ENCODE peak calls at places on chromosomes 12 and 14, in nine cellular contexts. N is AG08396; R is activated T-helper 1 cell treated with Interleukin-2 at 50 U/mL for 16 hours; H is stimulated activated CD8-positive, alpha-beta memory T cell treated with anti-CD3 and anti-CD28 coated beads, Interleukin-15, amount 100 ng/mL, for 1 hour; A is hippocampal formation; Y is T-helper 1 cell; C is NCI-H1436; F is cardiac septum; S is GM04504. K is an unnamed sample.

GRCh38 chr14:68950111-68950510 is 29.0 kb downstream of the ACTN1 start:
- DNase-seq in N (no peak), R (no peak), H (no peak), A (no peak), Y (no peak), C (no peak), F (no peak), S (no peak), K (no peak)

GRCh38 chr12:91973813-91974212 is 171.8 kb downstream of the BTG1 start:
- DNase-seq in N (no peak), R (no peak), H (no peak), A (no peak), Y (no peak), C (no peak), F (no peak), S (no peak), K (no peak)

GRCh38 chr14:99757331-99758070 is 35.7 kb upstream of the EML1 start:
- DNase-seq in N (peak), R (no peak), H (no peak), A (peak), Y (no peak), C (no peak), F (peak), S (peak), K (no peak)

GRCh38 chr12:71046215-71046614 is 111.6 kb downstream of the TSPAN8 start:
- DNase-seq in N (peak), R (no peak), H (no peak), A (no peak), Y (no peak), C (no peak), F (no peak), S (no peak), K (no peak)

GRCh38 chr12:110371408-110372055 is 32.0 kb downstream of the ANAPC7 start:
- DNase-seq in N (no peak), R (no peak), H (no peak), A (no peak), Y (no peak), C (peak), F (no peak), S (no peak), K (no peak)

GRCh38 chr14:61492474-61492873 is 171.1 kb downstream of the PRKCH start:
- DNase-seq in N (no peak), R (no peak), H (no peak), A (no peak), Y (no peak), C (no peak), F (no peak), S (no peak), K (no peak)

GRCh38 chr12:94545937-94546771 is 86.5 kb upstream of the CEP83 start:
- DNase-seq in N (peak), R (no peak), H (no peak), A (peak), Y (no peak), C (peak), F (no peak), S (peak), K (peak)

GRCh38 chr12:41277019-41277770 is 89.1 kb downstream of the PDZRN4 start:
- DNase-seq in N (peak), R (no peak), H (no peak), A (peak), Y (no peak), C (peak), F (no peak), S (peak), K (peak)

GRCh38 chr12:79690606-79691298 is at the start of gene PAWR:
- DNase-seq in N (peak), R (no peak), H (no peak), A (no peak), Y (no peak), C (peak), F (no peak), S (no peak), K (peak)

GRCh38 chr14:77979171-77979570 is 179.3 kb downstream of the ADCK1 start:
- DNase-seq in N (no peak), R (no peak), H (no peak), A (peak), Y (no peak), C (no peak), F (no peak), S (no peak), K (no peak)

GRCh38 chr14:99713972-99714371 is 29.9 kb downstream of the CYP46A1 start:
- DNase-seq in N (no peak), R (no peak), H (no peak), A (no peak), Y (no peak), C (no peak), F (no peak), S (no peak), K (no peak)

GRCh38 chr14:71142375-71143038 is 235.2 kb downstream of the PCNX1 start:
- DNase-seq in N (peak), R (no peak), H (no peak), A (no peak), Y (no peak), C (no peak), F (no peak), S (peak), K (no peak)

GRCh38 chr12:92469837-92470236 is 233.0 kb upstream of the PLEKHG7 start:
- DNase-seq in N (peak), R (no peak), H (no peak), A (no peak), Y (no peak), C (no peak), F (peak), S (no peak), K (peak)

GRCh38 chr12:26848156-26848825 is 15.3 kb upstream of the ITPR2 start:
- DNase-seq in N (no peak), R (no peak), H (no peak), A (no peak), Y (no peak), C (no peak), F (no peak), S (no peak), K (no peak)

GRCh38 chr12:123897221-123897620 is 75.4 kb downstream of the CCDC92 start:
- DNase-seq in N (no peak), R (no peak), H (no peak), A (no peak), Y (no peak), C (no peak), F (no peak), S (peak), K (peak)

GRCh38 chr12:114194066-114194465 is 211.9 kb downstream of the TBX5 start:
- DNase-seq in N (no peak), R (no peak), H (no peak), A (no peak), Y (no peak), C (no peak), F (no peak), S (no peak), K (no peak)

GRCh38 chr14:37140176-37140575 is 32.2 kb downstream of the SLC25A21 start:
- DNase-seq in N (no peak), R (no peak), H (no peak), A (no peak), Y (no peak), C (no peak), F (no peak), S (no peak), K (no peak)

GRCh38 chr12:27009926-27010325 is 4.3 kb downstream of the TM7SF3 start:
- DNase-seq in N (no peak), R (no peak), H (no peak), A (no peak), Y (no peak), C (no peak), F (no peak), S (no peak), K (no peak)

GRCh38 chr14:76352639-76353281 is 23.2 kb upstream of the ESRRB start:
- DNase-seq in N (peak), R (peak), H (peak), A (no peak), Y (peak), C (peak), F (peak), S (peak), K (peak)

GRCh38 chr14:105393151-105393550 is 5.2 kb upstream of the TEX22 start:
- DNase-seq in N (no peak), R (no peak), H (no peak), A (no peak), Y (no peak), C (no peak), F (no peak), S (no peak), K (no peak)

GRCh38 chr14:105918496-105919262 is 392.3 kb downstream of the TMEM121 start:
- DNase-seq in N (no peak), R (no peak), H (no peak), A (no peak), Y (no peak), C (no peak), F (peak), S (no peak), K (no peak)

GRCh38 chr12:31482816-31483215 is 108.1 kb downstream of the DENND5B start:
- DNase-seq in N (no peak), R (no peak), H (no peak), A (no peak), Y (no peak), C (no peak), F (no peak), S (no peak), K (no peak)

GRCh38 chr14:73339846-73340565 is 102.7 kb downstream of the PAPLN start:
- DNase-seq in N (no peak), R (no peak), H (no peak), A (no peak), Y (no peak), C (no peak), F (no peak), S (no peak), K (no peak)

GRCh38 chr12:67630373-67631088 is 18.0 kb upstream of the DYRK2 start:
- DNase-seq in N (no peak), R (peak), H (peak), A (no peak), Y (peak), C (no peak), F (no peak), S (no peak), K (peak)